ENCODE peak calls at places on chromosomes 1 and 21, in five cellular contexts. V is CD8-positive, alpha-beta memory T cell; N is iPS DF 6.9; P is tibial nerve; L is cardiac muscle cell. F is an unnamed sample.

GRCh38 chr1:173531069-173531693 is 54.0 kb downstream of the PRDX6 start:
- DNase-seq in N (no peak), L (no peak), V (no peak), P (no peak), F (no peak)

GRCh38 chr21:43370091-43370658 is 56.8 kb downstream of the SIK1 start:
- DNase-seq in L (no peak), P (no peak), N (no peak), V (no peak), F (no peak)

GRCh38 chr1:241129207-241129960 is 227.6 kb downstream of the RGS7 start:
- DNase-seq in N (no peak), L (no peak), P (no peak), V (no peak), F (no peak)

GRCh38 chr1:204723131-204723787 is 37.7 kb upstream of the LRRN2 start:
- DNase-seq in N (no peak), L (no peak), P (no peak), V (no peak), F (no peak)

GRCh38 chr21:33854604-33855003 is 61.0 kb downstream of the ATP5PO start:
- DNase-seq in P (no peak), L (no peak), V (no peak), N (no peak), F (no peak)

GRCh38 chr21:44820851-44821250 is 3.0 kb upstream of the SUMO3 start:
- DNase-seq in N (no peak), P (no peak), L (no peak), V (no peak), F (no peak)

GRCh38 chr1:63524166-63524565 is 841 bp downstream of the EFCAB7 start:
- DNase-seq in N (no peak), L (no peak), P (no peak), V (no peak), F (no peak)

GRCh38 chr1:205171369-205171768 is 40.1 kb downstream of the DSTYK start:
- DNase-seq in N (no peak), L (no peak), P (no peak), V (peak; percentile 10), F (no peak)

GRCh38 chr1:174448964-174449363 is 1.2 kb downstream of the GPR52 start:
- DNase-seq in N (no peak), V (no peak), L (no peak), P (no peak), F (no peak)

GRCh38 chr1:25754421-25755195 is 45.4 kb upstream of the SELENON start:
- DNase-seq in P (no peak), N (no peak), V (peak; percentile 68), L (no peak), F (no peak)

GRCh38 chr1:167627615-167627864 is 2.5 kb upstream of the RCSD1 start:
- DNase-seq in N (no peak), V (no peak), P (no peak), L (no peak), F (no peak)

GRCh38 chr1:214349781-214350180 is 68.8 kb downstream of the SMYD2 start:
- DNase-seq in N (no peak), L (peak; percentile 17), V (no peak), P (no peak), F (no peak)

GRCh38 chr1:56331207-56331891 is 248.0 kb downstream of the PLPP3 start:
- DNase-seq in N (no peak), L (no peak), P (no peak), V (no peak), F (no peak)

GRCh38 chr1:53505401-53505800 is 46.2 kb downstream of the DMRTB1 start:
- DNase-seq in N (no peak), P (no peak), L (no peak), V (no peak), F (no peak)

GRCh38 chr1:91165033-91165654 is 143.3 kb upstream of the ZNF644 start:
- DNase-seq in N (peak; percentile 82), L (peak; percentile 82), P (peak; percentile 56), V (peak; percentile 36), F (peak; percentile 80)

GRCh38 chr1:244062136-244062535 is 11.1 kb downstream of the ZBTB18 start:
- DNase-seq in V (no peak), N (no peak), L (no peak), P (no peak), F (no peak)

GRCh38 chr1:67850611-67851075 is 17.4 kb upstream of the GNG12 start:
- DNase-seq in P (peak; percentile 52), N (no peak), L (no peak), V (no peak), F (peak; percentile 72)

GRCh38 chr1:202791102-202791747 is 17.0 kb downstream of the KDM5B start:
- DNase-seq in P (no peak), N (no peak), L (no peak), V (no peak), F (no peak)

GRCh38 chr21:39014751-39015150 is 168.5 kb downstream of the PSMG1 start:
- DNase-seq in P (no peak), N (no peak), V (no peak), L (no peak), F (no peak)

GRCh38 chr1:235021815-235022214 is 106.8 kb downstream of the TOMM20 start:
- DNase-seq in V (no peak), N (no peak), P (no peak), L (no peak), F (no peak)

GRCh38 chr1:107232421-107232820 is 91.6 kb downstream of the NTNG1 start:
- DNase-seq in L (no peak), N (no peak), V (no peak), P (no peak), F (no peak)

GRCh38 chr1:165539306-165539705 is 4.5 kb upstream of the LRRC52 start:
- DNase-seq in V (no peak), L (no peak), P (no peak), N (no peak), F (no peak)

GRCh38 chr1:154962238-154962678 is 676 bp upstream of the PYGO2 start:
- DNase-seq in L (peak; percentile 32), V (no peak), N (no peak), P (no peak), F (no peak)

GRCh38 chr21:44419679-44420078 is 35.6 kb upstream of the LRRC3 start:
- DNase-seq in V (no peak), N (no peak), P (no peak), L (no peak), F (no peak)

GRCh38 chr1:85484716-85485115 is 19.8 kb upstream of the DDAH1 start:
- DNase-seq in V (no peak), P (no peak), N (no peak), L (no peak), F (no peak)

GRCh38 chr21:29018540-29018939 is 609 bp downstream of the RWDD2B start:
- DNase-seq in N (no peak), P (no peak), V (no peak), L (no peak), F (no peak)

GRCh38 chr21:43025636-43026180 is 49.9 kb downstream of the CBS start:
- DNase-seq in V (no peak), N (no peak), L (no peak), P (no peak), F (no peak)

GRCh38 chr1:17834561-17835100 is 79.5 kb downstream of the ACTL8 start:
- DNase-seq in N (no peak), V (no peak), L (no peak), P (no peak), F (no peak)

GRCh38 chr1:207883660-207884245 is 27.2 kb downstream of the CD34 start:
- DNase-seq in L (no peak), V (no peak), N (no peak), P (no peak), F (no peak)

GRCh38 chr1:46133946-46134345 is 1.5 kb upstream of the PIK3R3 start:
- DNase-seq in L (no peak), N (no peak), P (no peak), V (no peak), F (no peak)
- H3K4me3 ChIP-seq in L (peak overlapping the region; percentile 94), N (no peak overlapping the region), P (peak overlapping the region; percentile 50), V (no peak overlapping the region), F (peak overlapping the region; percentile 74)

DNA sequence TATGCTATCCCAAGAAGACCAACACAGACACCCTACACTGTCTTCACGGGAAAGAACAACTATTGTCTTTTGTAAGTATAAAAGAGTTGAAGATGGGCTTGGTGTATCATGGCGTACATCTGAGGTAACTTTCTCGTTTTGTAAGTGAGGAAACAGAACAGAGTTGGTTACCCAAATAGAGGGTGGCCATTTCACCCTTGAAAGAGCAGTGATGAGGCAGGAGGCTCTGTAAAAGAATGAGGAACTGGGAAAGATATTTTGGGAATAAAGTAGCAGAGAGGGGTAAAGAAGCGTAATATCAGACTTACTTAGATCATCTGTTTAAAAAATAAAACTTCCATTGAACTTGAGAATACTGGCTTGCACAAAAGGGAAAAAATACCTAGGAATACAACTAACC is 18.9 kb downstream of the FCRL2 start:
- DNase-seq in V (no peak), L (no peak), P (no peak), N (no peak), F (no peak)
- H3K4me3 ChIP-seq in V (no peak overlapping the region), L (no peak overlapping the region), P (no peak overlapping the region), N (no peak overlapping the region), F (no peak overlapping the region)

GRCh38 chr1:6546326-6546725 is 8.0 kb downstream of the NOL9 start:
- DNase-seq in V (no peak), L (no peak), P (no peak), N (no peak), F (no peak)

GRCh38 chr1:6547301-6547700 is 7.0 kb downstream of the NOL9 start:
- DNase-seq in L (no peak), V (no peak), N (no peak), P (no peak), F (no peak)

GRCh38 chr1:6544831-6545230 is 9.5 kb downstream of the NOL9 start:
- DNase-seq in L (no peak), V (no peak), N (no peak), P (no peak), F (no peak)

GRCh38 chr1:6545276-6545934 is 8.9 kb downstream of the NOL9 start:
- DNase-seq in N (no peak), V (peak; percentile 33), P (no peak), L (no peak), F (no peak)
- H3K4me3 ChIP-seq in N (no peak overlapping the region), V (no peak overlapping the region), P (no peak overlapping the region), L (no peak overlapping the region), F (no peak overlapping the region)

GRCh38 chr1:47439151-47440051 is 1.6 kb downstream of the FOXD2 start:
- DNase-seq in L (no peak), V (no peak), N (no peak), P (no peak), F (no peak)
- H3K4me3 ChIP-seq in L (no peak overlapping the region), V (no peak overlapping the region), N (peak overlapping the region; percentile 2), P (peak overlapping the region; percentile 26), F (peak overlapping the region; percentile 8)

GRCh38 chr1:101275672-101276071 is 38.9 kb downstream of the S1PR1 start:
- DNase-seq in P (no peak), N (no peak), V (no peak), L (no peak), F (no peak)
- H3K4me3 ChIP-seq in P (no peak overlapping the region), N (no peak overlapping the region), V (no peak overlapping the region), L (no peak overlapping the region), F (no peak overlapping the region)

DNA sequence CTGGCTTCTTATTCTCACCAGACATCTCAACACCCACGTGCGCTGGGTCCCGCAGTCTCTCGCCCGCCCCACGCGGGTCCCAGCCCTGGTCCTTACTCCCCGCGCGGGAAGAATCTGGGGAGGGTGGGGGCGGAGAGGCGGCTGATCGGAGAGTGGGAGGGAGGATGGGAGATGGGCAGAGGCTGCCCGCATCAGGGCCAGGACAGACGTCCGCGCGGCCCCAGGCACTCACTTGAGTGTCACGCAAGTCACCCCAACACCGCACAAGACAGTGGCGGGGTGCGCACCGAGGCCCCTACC is 6.1 kb upstream of the SIM2 start:
- DNase-seq in L (no peak), P (no peak), N (no peak), V (no peak), F (no peak)
- H3K4me3 ChIP-seq in L (no peak overlapping the region), P (no peak overlapping the region), N (no peak overlapping the region), V (no peak overlapping the region), F (no peak overlapping the region)

F was measured in heart right ventricle.